ENCODE peak calls at places on chromosomes 6 and 20, in eight cellular contexts. D, X, L, N, A, M, K and Y are unnamed samples.

GRCh38 chr6:119276211-119276610 is 73.3 kb downstream of the MAN1A1 start:
- DNase-seq in D (peak; percentile 27), X (no peak), L (no peak), N (no peak), A (no peak), M (no peak), K (no peak), Y (no peak)

GRCh38 chr20:58148891-58149290 is 79.6 kb downstream of the ANKRD60 start:
- DNase-seq in D (no peak), X (no peak), L (no peak), N (no peak), A (no peak), M (no peak), K (no peak), Y (no peak)

GRCh38 chr6:1335367-1336037 is 23.6 kb downstream of the FOXQ1 start:
- DNase-seq in D (peak; percentile 54), X (no peak), L (peak; percentile 38), N (no peak), A (no peak), M (no peak), K (no peak), Y (peak; percentile 95)

GRCh38 chr20:49344975-49345374 is 67.1 kb upstream of the ZNFX1 start:
- DNase-seq in D (peak; percentile 70), X (no peak), L (no peak), N (no peak), A (no peak), M (no peak), K (no peak), Y (peak; percentile 90)

GRCh38 chr6:64280569-64280968 is 645.0 kb downstream of the PHF3 start:
- DNase-seq in D (no peak), X (no peak), L (peak; percentile 63), N (peak; percentile 15), A (no peak), M (no peak), K (no peak), Y (peak; percentile 56)

GRCh38 chr6:130708338-130708737 is 118.9 kb upstream of the SMLR1 start:
- DNase-seq in D (no peak), X (no peak), L (no peak), N (no peak), A (no peak), M (no peak), K (no peak), Y (peak; percentile 74)

GRCh38 chr6:1594495-1595200 is 15.1 kb upstream of the FOXC1 start:
- DNase-seq in D (no peak), X (no peak), L (no peak), N (no peak), A (no peak), M (no peak), K (no peak), Y (no peak)

GRCh38 chr6:10720229-10720959 is 2.5 kb upstream of the TMEM14C start:
- DNase-seq in D (no peak), X (peak; percentile 49), L (no peak), N (no peak), A (peak; percentile 67), M (peak; percentile 79), K (peak; percentile 50), Y (no peak)

GRCh38 chr6:32969685-32970412 is 1.5 kb downstream of the BRD2 start:
- DNase-seq in D (peak; percentile 95), X (no peak), L (peak; percentile 96), N (peak; percentile 77), A (peak; percentile 68), M (peak; percentile 79), K (peak; percentile 57), Y (peak; percentile 95)

GRCh38 chr6:33428219-33428890 is 8.5 kb downstream of the SYNGAP1 start:
- DNase-seq in D (no peak), X (no peak), L (peak; percentile 46), N (no peak), A (peak; percentile 40), M (no peak), K (no peak), Y (peak; percentile 40)

GRCh38 chr6:26554669-26555504 is 16.7 kb downstream of the HMGN4 start:
- DNase-seq in D (no peak), X (no peak), L (peak; percentile 88), N (peak; percentile 71), A (peak; percentile 49), M (peak; percentile 79), K (peak; percentile 42), Y (no peak)

GRCh38 chr20:59455392-59456341 is 148.7 kb upstream of the PHACTR3 start:
- DNase-seq in D (peak; percentile 0), X (no peak), L (peak; percentile 54), N (no peak), A (no peak), M (no peak), K (no peak), Y (no peak)

GRCh38 chr20:44543345-44543744 is 21.5 kb upstream of the SERINC3 start:
- DNase-seq in D (no peak), X (no peak), L (no peak), N (no peak), A (no peak), M (no peak), K (no peak), Y (no peak)

GRCh38 chr20:18705490-18705889 is 108.1 kb upstream of the SCP2D1 start:
- DNase-seq in D (peak; percentile 81), X (no peak), L (peak; percentile 10), N (no peak), A (no peak), M (no peak), K (no peak), Y (no peak)